ENCODE peak calls at places on chromosomes 5 and 9, in ten cellular contexts. One of them, this sample, is unnamed.

GRCh38 chr9:125161284-125161918 is 18.1 kb upstream of the SCAI start:
- DNase-seq in endothelial cell: no peak
- DNase-seq in psoas muscle: no peak
- DNase-seq in CD4-positive, alpha-beta T cell: no peak
- DNase-seq in foreskin keratinocyte: no peak
- DNase-seq in cardiac fibroblast: peak; percentile 70
- DNase-seq in neural crest cell: no peak
- DNase-seq in choroid plexus epithelial cell: peak; percentile 62
- DNase-seq in D721Med: no peak
- DNase-seq in RWPE1: no peak
- DNase-seq in this sample: no peak

GRCh38 chr5:109016300-109016699 is 268.6 kb downstream of the FER start:
- DNase-seq in endothelial cell: no peak
- DNase-seq in psoas muscle: no peak
- DNase-seq in CD4-positive, alpha-beta T cell: no peak
- DNase-seq in foreskin keratinocyte: no peak
- DNase-seq in cardiac fibroblast: peak; percentile 56
- DNase-seq in neural crest cell: no peak
- DNase-seq in choroid plexus epithelial cell: peak; percentile 64
- DNase-seq in D721Med: no peak
- DNase-seq in RWPE1: no peak
- DNase-seq in this sample: no peak

GRCh38 chr9:14433841-14434511 is 120.0 kb upstream of the NFIB start:
- DNase-seq in endothelial cell: no peak
- DNase-seq in psoas muscle: no peak
- DNase-seq in CD4-positive, alpha-beta T cell: no peak
- DNase-seq in foreskin keratinocyte: no peak
- DNase-seq in cardiac fibroblast: peak; percentile 88
- DNase-seq in neural crest cell: no peak
- DNase-seq in choroid plexus epithelial cell: peak; percentile 86
- DNase-seq in D721Med: no peak
- DNase-seq in RWPE1: peak; percentile 20
- DNase-seq in this sample: no peak

GRCh38 chr5:103452089-103452488 is 110.5 kb downstream of the NUDT12 start:
- DNase-seq in endothelial cell: no peak
- DNase-seq in psoas muscle: no peak
- DNase-seq in CD4-positive, alpha-beta T cell: no peak
- DNase-seq in foreskin keratinocyte: no peak
- DNase-seq in cardiac fibroblast: no peak
- DNase-seq in neural crest cell: no peak
- DNase-seq in choroid plexus epithelial cell: no peak
- DNase-seq in D721Med: no peak
- DNase-seq in RWPE1: no peak
- DNase-seq in this sample: no peak

GRCh38 chr5:77847814-77848290 is 71.7 kb upstream of the TBCA start:
- DNase-seq in endothelial cell: no peak
- DNase-seq in psoas muscle: no peak
- DNase-seq in CD4-positive, alpha-beta T cell: no peak
- DNase-seq in foreskin keratinocyte: no peak
- DNase-seq in cardiac fibroblast: no peak
- DNase-seq in neural crest cell: peak; percentile 58
- DNase-seq in choroid plexus epithelial cell: no peak
- DNase-seq in D721Med: no peak
- DNase-seq in RWPE1: no peak
- DNase-seq in this sample: no peak

GRCh38 chr5:149427374-149427773 is 48.3 kb upstream of the IL17B start:
- DNase-seq in endothelial cell: no peak
- DNase-seq in psoas muscle: no peak
- DNase-seq in CD4-positive, alpha-beta T cell: no peak
- DNase-seq in foreskin keratinocyte: no peak
- DNase-seq in cardiac fibroblast: no peak
- DNase-seq in neural crest cell: no peak
- DNase-seq in choroid plexus epithelial cell: no peak
- DNase-seq in D721Med: no peak
- DNase-seq in RWPE1: no peak
- DNase-seq in this sample: no peak

GRCh38 chr9:112443200-112443599 is 43.4 kb upstream of the KIAA1958 start:
- DNase-seq in endothelial cell: peak; percentile 9
- DNase-seq in psoas muscle: no peak
- DNase-seq in CD4-positive, alpha-beta T cell: peak; percentile 34
- DNase-seq in foreskin keratinocyte: no peak
- DNase-seq in cardiac fibroblast: peak; percentile 28
- DNase-seq in neural crest cell: no peak
- DNase-seq in choroid plexus epithelial cell: peak; percentile 64
- DNase-seq in D721Med: no peak
- DNase-seq in RWPE1: peak; percentile 28
- DNase-seq in this sample: no peak

GRCh38 chr5:125412561-125413535 is 666.4 kb upstream of the ZNF608 start:
- DNase-seq in endothelial cell: peak; percentile 72
- DNase-seq in psoas muscle: peak; percentile 74
- DNase-seq in CD4-positive, alpha-beta T cell: no peak
- DNase-seq in foreskin keratinocyte: no peak
- DNase-seq in cardiac fibroblast: peak; percentile 80
- DNase-seq in neural crest cell: peak; percentile 60
- DNase-seq in choroid plexus epithelial cell: peak; percentile 92
- DNase-seq in D721Med: no peak
- DNase-seq in RWPE1: peak; percentile 55
- DNase-seq in this sample: peak; percentile 89

GRCh38 chr9:31243386-31243785 is 1141.1 kb upstream of the ACO1 start:
- DNase-seq in endothelial cell: no peak
- DNase-seq in psoas muscle: no peak
- DNase-seq in CD4-positive, alpha-beta T cell: no peak
- DNase-seq in foreskin keratinocyte: no peak
- DNase-seq in cardiac fibroblast: peak; percentile 1
- DNase-seq in neural crest cell: no peak
- DNase-seq in choroid plexus epithelial cell: peak; percentile 67
- DNase-seq in D721Med: no peak
- DNase-seq in RWPE1: no peak
- DNase-seq in this sample: no peak

GRCh38 chr5:73305386-73305785 is 132.4 kb downstream of the TMEM174 start:
- DNase-seq in endothelial cell: no peak
- DNase-seq in psoas muscle: no peak
- DNase-seq in CD4-positive, alpha-beta T cell: no peak
- DNase-seq in foreskin keratinocyte: no peak
- DNase-seq in cardiac fibroblast: no peak
- DNase-seq in neural crest cell: no peak
- DNase-seq in choroid plexus epithelial cell: peak; percentile 41
- DNase-seq in D721Med: no peak
- DNase-seq in RWPE1: no peak
- DNase-seq in this sample: no peak

GRCh38 chr5:73304381-73304780 is 131.4 kb downstream of the TMEM174 start:
- DNase-seq in endothelial cell: no peak
- DNase-seq in psoas muscle: no peak
- DNase-seq in CD4-positive, alpha-beta T cell: no peak
- DNase-seq in foreskin keratinocyte: no peak
- DNase-seq in cardiac fibroblast: no peak
- DNase-seq in neural crest cell: no peak
- DNase-seq in choroid plexus epithelial cell: no peak
- DNase-seq in D721Med: no peak
- DNase-seq in RWPE1: no peak
- DNase-seq in this sample: no peak

GRCh38 chr5:73302797-73303138 is 129.8 kb downstream of the TMEM174 start:
- DNase-seq in endothelial cell: no peak
- DNase-seq in psoas muscle: no peak
- DNase-seq in CD4-positive, alpha-beta T cell: no peak
- DNase-seq in foreskin keratinocyte: no peak
- DNase-seq in cardiac fibroblast: no peak
- DNase-seq in neural crest cell: no peak
- DNase-seq in choroid plexus epithelial cell: no peak
- DNase-seq in D721Med: no peak
- DNase-seq in RWPE1: no peak
- DNase-seq in this sample: no peak

GRCh38 chr5:73301208-73302088 is 128.5 kb downstream of the TMEM174 start:
- DNase-seq in endothelial cell: no peak
- DNase-seq in psoas muscle: no peak
- DNase-seq in CD4-positive, alpha-beta T cell: no peak
- DNase-seq in foreskin keratinocyte: no peak
- DNase-seq in cardiac fibroblast: no peak
- DNase-seq in neural crest cell: no peak
- DNase-seq in choroid plexus epithelial cell: no peak
- DNase-seq in D721Med: no peak
- DNase-seq in RWPE1: no peak
- DNase-seq in this sample: no peak

GRCh38 chr5:73303139-73304079 is 130.4 kb downstream of the TMEM174 start:
- DNase-seq in endothelial cell: peak; percentile 61
- DNase-seq in psoas muscle: no peak
- DNase-seq in CD4-positive, alpha-beta T cell: no peak
- DNase-seq in foreskin keratinocyte: no peak
- DNase-seq in cardiac fibroblast: no peak
- DNase-seq in neural crest cell: no peak
- DNase-seq in choroid plexus epithelial cell: peak; percentile 53
- DNase-seq in D721Med: no peak
- DNase-seq in RWPE1: no peak
- DNase-seq in this sample: no peak
- TF ChIP-seq CTCF in endothelial cell: peak; percentile 33
- TF ChIP-seq CTCF in psoas muscle: no peak
- TF ChIP-seq CTCF in CD4-positive, alpha-beta T cell: no peak
- TF ChIP-seq CTCF in foreskin keratinocyte: peak; percentile 61
- TF ChIP-seq CTCF in cardiac fibroblast: no peak
- TF ChIP-seq CTCF in neural crest cell: peak; percentile 53
- TF ChIP-seq CTCF in choroid plexus epithelial cell: peak; percentile 65
- TF ChIP-seq CTCF in D721Med: no peak
- TF ChIP-seq CTCF in RWPE1: no peak
- TF ChIP-seq CTCF in this sample: peak; percentile 62

DNA sequence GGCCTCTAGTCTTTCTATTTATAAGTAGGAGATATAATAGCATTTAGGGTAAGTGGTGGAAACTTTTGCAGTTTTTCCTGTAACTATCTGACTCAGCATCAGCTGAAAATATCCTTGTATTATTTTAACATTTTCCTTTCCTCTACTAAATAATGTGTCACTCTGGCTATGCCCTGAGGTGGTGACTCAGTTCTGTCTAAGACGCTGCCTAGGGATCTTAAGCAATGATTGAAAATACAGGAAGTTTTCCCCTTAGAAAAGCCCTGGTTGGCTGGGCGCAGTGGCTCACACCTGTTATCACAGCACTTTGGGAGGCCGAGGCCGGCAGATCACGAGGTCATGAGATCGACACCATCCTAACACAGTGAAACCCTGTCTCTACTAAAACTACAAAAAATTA is 9.3 kb upstream of the EDIL3 start:
- DNase-seq in endothelial cell: no peak
- DNase-seq in psoas muscle: no peak
- DNase-seq in CD4-positive, alpha-beta T cell: no peak
- DNase-seq in foreskin keratinocyte: peak; percentile 75
- DNase-seq in cardiac fibroblast: peak; percentile 64
- DNase-seq in neural crest cell: no peak
- DNase-seq in choroid plexus epithelial cell: peak; percentile 85
- DNase-seq in D721Med: no peak
- DNase-seq in RWPE1: peak; percentile 80
- DNase-seq in this sample: no peak
- TF ChIP-seq CTCF in endothelial cell: no peak
- TF ChIP-seq CTCF in psoas muscle: no peak
- TF ChIP-seq CTCF in CD4-positive, alpha-beta T cell: no peak
- TF ChIP-seq CTCF in foreskin keratinocyte: peak; percentile 33
- TF ChIP-seq CTCF in cardiac fibroblast: no peak
- TF ChIP-seq CTCF in neural crest cell: peak; percentile 24
- TF ChIP-seq CTCF in choroid plexus epithelial cell: peak; percentile 12
- TF ChIP-seq CTCF in D721Med: no peak
- TF ChIP-seq CTCF in RWPE1: no peak
- TF ChIP-seq CTCF in this sample: peak; percentile 2

GRCh38 chr9:77457916-77458592 is 190.1 kb downstream of the GNA14 start:
- DNase-seq in endothelial cell: peak; percentile 71
- DNase-seq in psoas muscle: peak; percentile 62
- DNase-seq in CD4-positive, alpha-beta T cell: peak; percentile 55
- DNase-seq in foreskin keratinocyte: no peak
- DNase-seq in cardiac fibroblast: peak; percentile 74
- DNase-seq in neural crest cell: peak; percentile 62
- DNase-seq in choroid plexus epithelial cell: peak; percentile 84
- DNase-seq in D721Med: no peak
- DNase-seq in RWPE1: peak; percentile 78
- DNase-seq in this sample: no peak

GRCh38 chr9:77455312-77455927 is 192.7 kb downstream of the GNA14 start:
- DNase-seq in endothelial cell: peak; percentile 45
- DNase-seq in psoas muscle: no peak
- DNase-seq in CD4-positive, alpha-beta T cell: no peak
- DNase-seq in foreskin keratinocyte: no peak
- DNase-seq in cardiac fibroblast: no peak
- DNase-seq in neural crest cell: no peak
- DNase-seq in choroid plexus epithelial cell: no peak
- DNase-seq in D721Med: no peak
- DNase-seq in RWPE1: peak; percentile 23
- DNase-seq in this sample: no peak

GRCh38 chr9:77453857-77454647 is 194.1 kb downstream of the GNA14 start:
- DNase-seq in endothelial cell: no peak
- DNase-seq in psoas muscle: no peak
- DNase-seq in CD4-positive, alpha-beta T cell: no peak
- DNase-seq in foreskin keratinocyte: no peak
- DNase-seq in cardiac fibroblast: no peak
- DNase-seq in neural crest cell: no peak
- DNase-seq in choroid plexus epithelial cell: no peak
- DNase-seq in D721Med: no peak
- DNase-seq in RWPE1: no peak
- DNase-seq in this sample: no peak

GRCh38 chr9:77454668-77455067 is 193.5 kb downstream of the GNA14 start:
- DNase-seq in endothelial cell: no peak
- DNase-seq in psoas muscle: no peak
- DNase-seq in CD4-positive, alpha-beta T cell: no peak
- DNase-seq in foreskin keratinocyte: no peak
- DNase-seq in cardiac fibroblast: no peak
- DNase-seq in neural crest cell: no peak
- DNase-seq in choroid plexus epithelial cell: peak; percentile 71
- DNase-seq in D721Med: no peak
- DNase-seq in RWPE1: no peak
- DNase-seq in this sample: no peak

DNA sequence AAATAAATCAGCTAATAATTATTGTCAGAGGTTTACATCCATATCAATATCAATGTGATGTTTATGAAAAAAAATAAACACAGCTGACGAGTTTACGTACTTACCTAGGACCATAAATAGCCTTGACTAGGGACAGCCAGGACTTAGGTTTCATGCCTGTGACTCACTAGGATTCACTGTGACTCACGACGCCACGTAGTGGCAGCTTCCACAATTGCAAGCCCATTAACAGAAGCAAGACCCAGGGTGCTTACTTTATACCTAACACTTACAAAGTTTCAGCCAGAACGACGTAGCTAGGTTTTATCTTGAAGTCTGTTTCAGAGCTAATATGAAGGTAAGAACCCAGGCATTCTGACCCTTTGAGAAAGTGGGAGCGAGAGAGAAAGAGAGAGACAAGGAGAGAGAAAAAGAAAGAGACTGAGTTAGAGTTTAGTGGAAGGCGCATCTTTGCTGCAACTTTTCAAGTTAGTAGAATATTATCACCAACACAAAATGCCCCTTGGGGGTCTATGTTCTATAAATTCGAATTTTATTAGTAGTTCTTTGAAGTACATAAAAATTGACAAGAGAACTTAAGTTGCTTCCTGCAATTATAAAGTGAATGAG is 191.2 kb downstream of the GNA14 start:
- DNase-seq in endothelial cell: peak; percentile 89
- DNase-seq in psoas muscle: peak; percentile 86
- DNase-seq in CD4-positive, alpha-beta T cell: peak; percentile 81
- DNase-seq in foreskin keratinocyte: peak; percentile 42
- DNase-seq in cardiac fibroblast: peak; percentile 92
- DNase-seq in neural crest cell: peak; percentile 84
- DNase-seq in choroid plexus epithelial cell: peak; percentile 96
- DNase-seq in D721Med: no peak
- DNase-seq in RWPE1: peak; percentile 91
- DNase-seq in this sample: no peak
- TF ChIP-seq CTCF in endothelial cell: peak; percentile 79
- TF ChIP-seq CTCF in psoas muscle: peak; percentile 81
- TF ChIP-seq CTCF in CD4-positive, alpha-beta T cell: peak; percentile 80
- TF ChIP-seq CTCF in foreskin keratinocyte: peak; percentile 84
- TF ChIP-seq CTCF in cardiac fibroblast: peak; percentile 93
- TF ChIP-seq CTCF in neural crest cell: peak; percentile 84
- TF ChIP-seq CTCF in choroid plexus epithelial cell: peak; percentile 94
- TF ChIP-seq CTCF in D721Med: peak; percentile 91
- TF ChIP-seq CTCF in RWPE1: peak; percentile 91
- TF ChIP-seq CTCF in this sample: peak; percentile 88

GRCh38 chr9:108756746-108757490 is 98.9 kb downstream of the ACTL7B start:
- DNase-seq in endothelial cell: no peak
- DNase-seq in psoas muscle: no peak
- DNase-seq in CD4-positive, alpha-beta T cell: no peak
- DNase-seq in foreskin keratinocyte: no peak
- DNase-seq in cardiac fibroblast: no peak
- DNase-seq in neural crest cell: no peak
- DNase-seq in choroid plexus epithelial cell: peak; percentile 14
- DNase-seq in D721Med: no peak
- DNase-seq in RWPE1: peak; percentile 44
- DNase-seq in this sample: no peak
- TF ChIP-seq CTCF in endothelial cell: peak; percentile 31
- TF ChIP-seq CTCF in psoas muscle: no peak
- TF ChIP-seq CTCF in CD4-positive, alpha-beta T cell: no peak
- TF ChIP-seq CTCF in foreskin keratinocyte: peak; percentile 70
- TF ChIP-seq CTCF in cardiac fibroblast: peak; percentile 27
- TF ChIP-seq CTCF in neural crest cell: peak; percentile 42
- TF ChIP-seq CTCF in choroid plexus epithelial cell: peak; percentile 54
- TF ChIP-seq CTCF in D721Med: peak; percentile 15
- TF ChIP-seq CTCF in RWPE1: no peak
- TF ChIP-seq CTCF in this sample: peak; percentile 37